ENCODE peak calls at places on chromosomes 2 and 18, in nine cellular contexts. K is astrocyte, S is fibroblast of lung, A is H9, W is IMR-90, L is endodermal cell, G is HCT116, I is colonic mucosa, T is GM12878. V is an unnamed sample.

GRCh38 chr2:212708346-212708745 is 169.7 kb upstream of the ERBB4 start:
- DNase-seq in K (peak), S (peak), A (no peak), W (peak), L (no peak), G (no peak), I (no peak), T (no peak), V (no peak)

GRCh38 chr2:212912445-212913103 is 238.8 kb downstream of the IKZF2 start:
- DNase-seq in K (peak), S (peak), A (no peak), W (peak), L (no peak), G (no peak), I (peak), T (no peak), V (no peak)

GRCh38 chr2:83584674-83585073 is 874.4 kb downstream of the SUCLG1 start:
- DNase-seq in K (peak), S (no peak), A (no peak), W (no peak), L (no peak), G (no peak), I (no peak), T (no peak), V (no peak)

GRCh38 chr2:8525582-8526402 is 156.1 kb upstream of the ID2 start:
- DNase-seq in K (peak), S (peak), A (peak), W (peak), L (peak), G (no peak), I (peak), T (peak), V (peak)

GRCh38 chr2:192438239-192438638 is 243.5 kb upstream of the TMEFF2 start:
- DNase-seq in K (no peak), S (no peak), A (no peak), W (no peak), L (no peak), G (no peak), I (no peak), T (no peak), V (no peak)

GRCh38 chr2:15842771-15843666 is 97.3 kb upstream of the MYCN start:
- DNase-seq in K (no peak), S (no peak), A (no peak), W (no peak), L (no peak), G (no peak), I (no peak), T (no peak), V (no peak)

GRCh38 chr18:11500153-11501122 is 109.0 kb upstream of the SLC35G4 start:
- DNase-seq in K (peak), S (peak), A (no peak), W (peak), L (no peak), G (peak), I (no peak), T (peak), V (peak)

GRCh38 chr2:219633276-219634065 is 6.0 kb downstream of the SLC4A3 start:
- DNase-seq in K (no peak), S (no peak), A (no peak), W (no peak), L (peak), G (no peak), I (no peak), T (no peak), V (no peak)

GRCh38 chr2:169462896-169463695 is 16.2 kb upstream of the BBS5 start:
- DNase-seq in K (peak), S (peak), A (no peak), W (peak), L (no peak), G (no peak), I (no peak), T (no peak), V (no peak)

GRCh38 chr2:190649035-190649797 is at the start of gene NAB1:
- DNase-seq in K (no peak), S (no peak), A (peak), W (peak), L (peak), G (no peak), I (peak), T (no peak), V (peak)

GRCh38 chr2:48448274-48449061 is 81.5 kb upstream of the STON1 start:
- DNase-seq in K (peak), S (peak), A (no peak), W (peak), L (no peak), G (no peak), I (no peak), T (peak), V (peak)

GRCh38 chr2:73006969-73007710 is 64.4 kb downstream of the SFXN5 start:
- DNase-seq in K (no peak), S (peak), A (peak), W (peak), L (peak), G (no peak), I (no peak), T (no peak), V (no peak)

GRCh38 chr18:54958711-54959625 is at the start of gene CCDC68:
- DNase-seq in K (no peak), S (peak), A (peak), W (no peak), L (peak), G (no peak), I (peak), T (no peak), V (no peak)

GRCh38 chr2:94874277-94874997 is 3.2 kb downstream of the TEKT4 start:
- DNase-seq in K (no peak), S (no peak), A (peak), W (peak), L (peak), G (peak), I (peak), T (no peak), V (peak)

GRCh38 chr2:230697676-230698075 is 15.0 kb upstream of the CAB39 start:
- DNase-seq in K (peak), S (no peak), A (no peak), W (peak), L (no peak), G (peak), I (no peak), T (no peak), V (no peak)

GRCh38 chr2:138391956-138392355 is 109.6 kb upstream of the SPOPL start:
- DNase-seq in K (peak), S (no peak), A (no peak), W (peak), L (no peak), G (no peak), I (no peak), T (no peak), V (no peak)

GRCh38 chr18:35045121-35045520 is 3.9 kb downstream of the MAPRE2 start:
- DNase-seq in K (no peak), S (peak), A (no peak), W (peak), L (no peak), G (no peak), I (no peak), T (no peak), V (no peak)

GRCh38 chr18:10560457-10561045 is 34.7 kb downstream of the NAPG start:
- DNase-seq in K (peak), S (peak), A (peak), W (peak), L (peak), G (peak), I (peak), T (peak), V (peak)

GRCh38 chr2:46296216-46296839 is 879 bp upstream of the EPAS1 start:
- DNase-seq in K (no peak), S (no peak), A (peak), W (no peak), L (peak), G (no peak), I (peak), T (no peak), V (no peak)

GRCh38 chr2:159249955-159250723 is 36.4 kb downstream of the WDSUB1 start:
- DNase-seq in K (peak), S (peak), A (no peak), W (peak), L (no peak), G (peak), I (peak), T (peak), V (no peak)

GRCh38 chr2:177114712-177115111 is 97.9 kb upstream of the HNRNPA3 start:
- DNase-seq in K (no peak), S (no peak), A (no peak), W (no peak), L (no peak), G (no peak), I (no peak), T (no peak), V (no peak)

GRCh38 chr2:32366595-32366994 is 9.8 kb downstream of the BIRC6 start:
- DNase-seq in K (no peak), S (no peak), A (no peak), W (no peak), L (no peak), G (no peak), I (no peak), T (no peak), V (no peak)

DNA sequence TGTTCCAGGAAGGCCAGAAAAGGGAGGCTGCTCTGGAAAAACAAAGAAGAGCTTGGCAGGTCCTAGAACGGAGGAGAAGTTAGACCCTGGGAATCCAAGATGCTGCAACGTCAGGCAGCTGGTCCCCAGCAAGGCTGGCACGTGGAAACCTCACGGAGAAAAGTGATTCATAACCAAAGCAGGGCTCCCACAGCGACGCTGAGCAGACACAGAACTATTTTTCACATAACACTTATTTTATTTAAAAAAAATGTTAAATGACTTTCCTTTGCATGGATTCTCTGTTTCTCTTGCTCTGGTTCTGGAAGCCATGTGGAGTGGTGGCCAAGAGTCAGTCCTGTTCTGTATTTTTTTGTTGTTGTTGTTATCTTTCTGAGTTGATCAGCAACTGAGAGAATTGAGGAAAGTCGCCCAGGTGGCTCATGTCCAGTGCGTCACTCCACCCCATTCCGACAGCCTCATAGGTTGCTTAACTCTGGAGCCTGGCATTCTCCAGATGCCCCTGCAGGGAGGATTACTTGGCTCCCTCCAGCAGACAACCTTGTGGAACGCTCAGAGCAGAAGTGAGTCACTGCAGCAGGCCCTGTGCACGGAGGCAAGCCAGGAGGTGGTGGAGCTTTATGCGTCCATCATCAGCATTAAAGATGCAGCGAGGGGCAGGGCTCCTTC is 229.9 kb upstream of the HDAC4 start:
- DNase-seq in K (peak), S (peak), A (no peak), W (peak), L (no peak), G (no peak), I (no peak), T (no peak), V (no peak)
- H3K9ac ChIP-seq in K (peak), S (no peak), A (no peak), W (no peak), L (no peak), G (no peak), I (no peak), T (no peak), V (no peak)

DNA sequence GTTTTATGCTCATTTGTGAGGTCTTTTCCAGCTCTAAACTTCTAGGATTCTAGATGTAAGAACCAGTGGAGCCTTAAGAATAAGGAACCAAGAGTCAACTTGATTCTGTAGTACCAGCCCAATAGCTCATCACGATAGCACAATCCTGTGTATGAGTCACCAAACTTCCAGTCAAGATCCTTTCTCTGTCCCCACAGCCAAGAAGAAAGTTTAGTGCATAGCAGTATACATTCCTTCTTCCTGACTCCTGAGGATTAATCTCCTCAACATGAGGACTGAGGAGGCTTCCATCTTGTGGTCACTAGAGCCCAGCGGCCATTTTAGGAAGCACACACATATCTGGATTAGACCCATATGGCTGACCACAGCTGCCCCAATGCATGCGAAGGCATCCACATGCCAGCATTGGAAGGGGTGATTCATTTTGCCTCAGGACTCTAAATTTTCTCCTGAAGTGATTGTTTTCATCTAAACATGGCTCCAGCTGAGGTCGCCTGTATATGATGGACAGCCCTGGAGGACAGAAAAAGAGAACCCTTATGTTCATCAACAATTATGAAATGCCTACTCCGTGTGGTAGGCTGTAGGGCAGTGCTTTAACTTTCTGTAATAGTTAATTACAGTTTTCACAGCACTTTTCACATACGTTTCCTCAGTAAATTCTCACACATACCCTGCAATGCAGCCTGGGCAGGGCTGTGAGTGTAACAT is 53.5 kb downstream of the RASGRP3 start:
- DNase-seq in K (peak), S (peak), A (no peak), W (peak), L (no peak), G (no peak), I (no peak), T (peak), V (no peak)
- H3K9ac ChIP-seq in K (peak), S (no peak), A (no peak), W (peak), L (no peak), G (no peak), I (no peak), T (peak), V (peak)

GRCh38 chr2:186853871-186854435 is 5.0 kb upstream of the ZSWIM2 start:
- DNase-seq in K (peak), S (peak), A (no peak), W (peak), L (no peak), G (no peak), I (no peak), T (no peak), V (no peak)

GRCh38 chr2:186852508-186852907 is 3.5 kb upstream of the ZSWIM2 start:
- DNase-seq in K (no peak), S (no peak), A (no peak), W (no peak), L (no peak), G (no peak), I (no peak), T (no peak), V (no peak)

DNA sequence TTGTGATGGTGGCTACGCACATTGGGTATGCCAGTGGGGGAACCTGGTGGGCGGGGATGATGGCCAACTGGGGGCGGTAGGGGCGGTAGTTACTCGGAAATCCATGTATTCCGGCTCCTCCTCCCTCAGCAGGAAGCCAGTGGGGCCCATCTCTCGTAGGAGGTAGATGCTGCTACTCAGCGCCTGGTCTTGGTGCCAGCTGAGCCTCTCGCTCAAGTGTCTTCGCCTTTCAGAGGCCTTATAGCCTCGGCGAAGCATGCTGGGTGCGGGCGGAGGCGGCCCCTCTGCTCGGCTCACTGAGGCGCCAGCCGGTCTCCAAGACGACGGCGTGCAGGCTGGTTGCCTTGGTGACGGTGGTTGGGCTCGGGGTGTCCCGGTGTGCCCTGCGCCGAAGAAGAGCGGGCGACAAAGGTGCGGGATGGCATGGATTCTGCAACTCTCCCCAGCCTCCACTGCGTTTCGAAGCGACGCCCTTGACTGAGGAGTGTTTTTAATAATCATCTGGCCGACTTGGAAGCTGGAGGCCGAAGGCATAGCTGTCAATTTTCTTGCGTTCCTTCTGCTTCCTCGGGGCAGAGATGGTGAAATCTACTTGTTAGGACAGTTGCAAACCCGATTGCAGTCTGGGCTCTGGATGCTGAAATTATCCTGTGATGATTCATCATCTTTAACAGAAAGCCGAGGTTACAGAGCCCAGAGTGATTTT is at the start of gene ZSWIM2:
- DNase-seq in K (peak), S (peak), A (peak), W (peak), L (peak), G (no peak), I (peak), T (no peak), V (peak)
- H3K9ac ChIP-seq in K (peak), S (peak), A (no peak), W (peak), L (no peak), G (no peak), I (no peak), T (no peak), V (no peak)

DNA sequence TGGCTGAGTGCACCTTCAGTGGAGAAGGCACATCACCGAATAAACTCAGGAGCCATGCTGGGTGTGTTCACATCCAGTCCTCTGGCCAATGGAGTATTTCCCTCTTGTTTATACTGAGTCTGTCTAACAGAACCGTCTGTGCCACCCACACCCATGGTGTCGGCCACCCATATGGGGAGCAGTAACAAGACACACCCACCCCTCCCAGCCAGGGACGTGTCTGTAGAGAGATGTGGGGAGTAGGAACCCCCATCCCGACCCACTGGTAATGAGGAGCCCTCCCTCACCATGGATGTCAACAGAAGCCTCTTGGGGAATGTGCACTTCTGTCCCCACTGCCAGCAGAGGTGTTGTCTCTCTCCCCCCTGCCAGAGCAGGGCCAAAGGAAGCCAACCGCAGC is 37.1 kb downstream of the KCNG2 start:
- DNase-seq in K (no peak), S (no peak), A (no peak), W (no peak), L (no peak), G (no peak), I (no peak), T (no peak), V (no peak)
- H3K9ac ChIP-seq in K (no peak), S (no peak), A (no peak), W (no peak), L (no peak), G (no peak), I (no peak), T (no peak), V (no peak)

GRCh38 chr2:132752421-132753206 is 82.6 kb upstream of the LYPD1 start:
- DNase-seq in K (no peak), S (no peak), A (no peak), W (no peak), L (no peak), G (no peak), I (no peak), T (no peak), V (no peak)
- H3K9ac ChIP-seq in K (no peak), S (no peak), A (no peak), W (no peak), L (no peak), G (no peak), I (no peak), T (no peak), V (no peak)

DNA sequence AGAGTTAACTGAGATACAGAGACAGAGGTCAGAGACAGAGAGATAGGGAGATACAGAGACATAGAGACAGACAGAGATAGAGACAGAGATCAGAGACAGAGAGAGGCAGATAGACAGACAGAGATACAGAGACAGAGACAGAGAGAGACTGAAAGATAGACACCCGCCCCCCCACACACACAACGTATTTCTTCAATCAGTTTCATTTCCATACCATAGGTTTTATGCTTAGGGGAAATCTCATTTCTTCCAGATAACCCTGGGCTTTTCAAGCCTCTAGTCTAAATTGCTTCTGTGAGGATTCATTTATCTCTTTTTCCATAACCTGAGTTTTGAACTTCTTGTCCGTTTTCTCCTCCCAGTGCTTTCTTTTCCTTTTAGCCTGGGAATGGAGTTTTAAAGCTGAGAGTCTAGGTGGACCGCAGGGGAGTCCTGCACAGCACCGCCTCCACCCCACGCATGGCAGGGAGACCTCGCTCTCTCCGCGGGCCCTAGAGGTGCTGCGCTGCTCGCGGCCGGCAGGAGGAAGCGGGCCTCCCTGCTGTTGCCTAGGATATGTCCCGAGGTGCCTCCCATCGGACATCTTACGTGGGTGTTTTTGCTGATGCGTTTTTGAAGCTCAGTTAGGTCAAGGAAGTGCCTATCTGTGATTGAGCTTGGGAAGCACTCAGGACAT is 94.7 kb downstream of the CD8B2 start:
- DNase-seq in K (peak), S (peak), A (peak), W (peak), L (peak), G (peak), I (peak), T (no peak), V (peak)
- H3K9ac ChIP-seq in K (no peak), S (no peak), A (no peak), W (no peak), L (no peak), G (no peak), I (no peak), T (no peak), V (peak)

V was measured in MM.1S.